ENCODE peak calls at places on chromosome 11, in four cellular contexts. One of them, this sample, is unnamed.

GRCh38 chr11:113546757-113547507 is 71.7 kb upstream of the DRD2 start:
- DNase-seq in HCT116: no peak
- DNase-seq in HepG2: no peak
- DNase-seq in K562: no peak
- DNase-seq in this sample: no peak

GRCh38 chr11:94728541-94728940 is 39.6 kb upstream of the AMOTL1 start:
- DNase-seq in HCT116: no peak
- DNase-seq in HepG2: no peak
- DNase-seq in K562: no peak
- DNase-seq in this sample: no peak

GRCh38 chr11:8261921-8262551 is 1.6 kb downstream of the LMO1 start:
- DNase-seq in HCT116: no peak
- DNase-seq in HepG2: no peak
- DNase-seq in K562: no peak
- DNase-seq in this sample: no peak

GRCh38 chr11:64883575-64883974 is 5.2 kb upstream of the EHD1 start:
- DNase-seq in HCT116: no peak
- DNase-seq in HepG2: no peak
- DNase-seq in K562: no peak
- DNase-seq in this sample: no peak

GRCh38 chr11:66710384-66710930 is 18.6 kb downstream of the SPTBN2 start:
- DNase-seq in HCT116: no peak
- DNase-seq in HepG2: no peak
- DNase-seq in K562: no peak
- DNase-seq in this sample: no peak

GRCh38 chr11:29554000-29554399 is 462.8 kb downstream of the KCNA4 start:
- DNase-seq in HCT116: no peak
- DNase-seq in HepG2: no peak
- DNase-seq in K562: no peak
- DNase-seq in this sample: no peak

GRCh38 chr11:78818201-78818600 is 243.5 kb upstream of the NARS2 start:
- DNase-seq in HCT116: no peak
- DNase-seq in HepG2: no peak
- DNase-seq in K562: no peak
- DNase-seq in this sample: no peak

GRCh38 chr11:127993788-127994187 is 593.6 kb downstream of the ETS1 start:
- DNase-seq in HCT116: no peak
- DNase-seq in HepG2: no peak
- DNase-seq in K562: no peak
- DNase-seq in this sample: peak

GRCh38 chr11:8593935-8594909 is at the start of gene STK33:
- DNase-seq in HCT116: peak
- DNase-seq in HepG2: peak
- DNase-seq in K562: peak
- DNase-seq in this sample: peak

GRCh38 chr11:78168539-78169477 is 19.6 kb downstream of the KCTD21 start:
- DNase-seq in HCT116: no peak
- DNase-seq in HepG2: peak
- DNase-seq in K562: no peak
- DNase-seq in this sample: no peak

GRCh38 chr11:27972432-27973170 is 135.4 kb downstream of the KIF18A start:
- DNase-seq in HCT116: no peak
- DNase-seq in HepG2: no peak
- DNase-seq in K562: no peak
- DNase-seq in this sample: no peak

GRCh38 chr11:69828971-69829344 is 9.7 kb upstream of the FGF3 start:
- DNase-seq in HCT116: no peak
- DNase-seq in HepG2: no peak
- DNase-seq in K562: no peak
- DNase-seq in this sample: no peak

GRCh38 chr11:27735281-27735680 is 35.0 kb upstream of the BDNF start:
- DNase-seq in HCT116: no peak
- DNase-seq in HepG2: no peak
- DNase-seq in K562: no peak
- DNase-seq in this sample: no peak

GRCh38 chr11:7595016-7595869 is 78.1 kb downstream of the CYB5R2 start:
- DNase-seq in HCT116: no peak
- DNase-seq in HepG2: no peak
- DNase-seq in K562: no peak
- DNase-seq in this sample: no peak

GRCh38 chr11:67665537-67666302 is 8.7 kb downstream of the ALDH3B2 start:
- DNase-seq in HCT116: no peak
- DNase-seq in HepG2: no peak
- DNase-seq in K562: peak
- DNase-seq in this sample: no peak

GRCh38 chr11:113446112-113446511 is 29.1 kb downstream of the DRD2 start:
- DNase-seq in HCT116: no peak
- DNase-seq in HepG2: no peak
- DNase-seq in K562: no peak
- DNase-seq in this sample: no peak

GRCh38 chr11:43316451-43316850 is 4.7 kb downstream of the API5 start:
- DNase-seq in HCT116: no peak
- DNase-seq in HepG2: no peak
- DNase-seq in K562: no peak
- DNase-seq in this sample: no peak

GRCh38 chr11:8095356-8095755 is 14.3 kb downstream of the TUB start:
- DNase-seq in HCT116: no peak
- DNase-seq in HepG2: no peak
- DNase-seq in K562: no peak
- DNase-seq in this sample: no peak

GRCh38 chr11:69108559-69108958 is 47.2 kb upstream of the SMIM38 start:
- DNase-seq in HCT116: no peak
- DNase-seq in HepG2: no peak
- DNase-seq in K562: no peak
- DNase-seq in this sample: no peak

GRCh38 chr11:39668640-39669039 is 1790.8 kb downstream of the LRRC4C start:
- DNase-seq in HCT116: no peak
- DNase-seq in HepG2: no peak
- DNase-seq in K562: no peak
- DNase-seq in this sample: no peak

GRCh38 chr11:119433369-119433749 is 10.4 kb upstream of the THY1 start:
- DNase-seq in HCT116: no peak
- DNase-seq in HepG2: no peak
- DNase-seq in K562: no peak
- DNase-seq in this sample: no peak

GRCh38 chr11:9838229-9838628 is 174.4 kb downstream of the SWAP70 start:
- DNase-seq in HCT116: no peak
- DNase-seq in HepG2: no peak
- DNase-seq in K562: no peak
- DNase-seq in this sample: no peak

GRCh38 chr11:87809256-87809655 is 366.0 kb downstream of the RAB38 start:
- DNase-seq in HCT116: no peak
- DNase-seq in HepG2: no peak
- DNase-seq in K562: no peak
- DNase-seq in this sample: no peak

GRCh38 chr11:4606231-4607015 is 1.6 kb downstream of the TRIM68 start:
- DNase-seq in HCT116: no peak
- DNase-seq in HepG2: no peak
- DNase-seq in K562: no peak
- DNase-seq in this sample: no peak

GRCh38 chr11:59135648-59136461 is 6.8 kb upstream of the FAM111A start:
- DNase-seq in HCT116: peak
- DNase-seq in HepG2: peak
- DNase-seq in K562: peak
- DNase-seq in this sample: peak

GRCh38 chr11:29214833-29215232 is 802.0 kb downstream of the KCNA4 start:
- DNase-seq in HCT116: no peak
- DNase-seq in HepG2: no peak
- DNase-seq in K562: no peak
- DNase-seq in this sample: no peak

GRCh38 chr11:45715398-45715797 is 50.0 kb upstream of the CHST1 start:
- DNase-seq in HCT116: no peak
- DNase-seq in HepG2: no peak
- DNase-seq in K562: no peak
- DNase-seq in this sample: no peak

GRCh38 chr11:119335091-119335654 is 846 bp downstream of the RNF26 start:
- DNase-seq in HCT116: no peak
- DNase-seq in HepG2: no peak
- DNase-seq in K562: no peak
- DNase-seq in this sample: no peak

GRCh38 chr11:111460752-111461305 is 51.4 kb downstream of the BTG4 start:
- DNase-seq in HCT116: no peak
- DNase-seq in HepG2: no peak
- DNase-seq in K562: no peak
- DNase-seq in this sample: no peak

GRCh38 chr11:70398834-70399680 is 728 bp downstream of the CTTN start:
- DNase-seq in HCT116: no peak
- DNase-seq in HepG2: no peak
- DNase-seq in K562: no peak
- DNase-seq in this sample: no peak

GRCh38 chr11:15972838-15973237 is 383.5 kb downstream of the SOX6 start:
- DNase-seq in HCT116: no peak
- DNase-seq in HepG2: no peak
- DNase-seq in K562: no peak
- DNase-seq in this sample: no peak
- TF ChIP-seq FOSL1 in HCT116: no peak
- TF ChIP-seq FOSL1 in HepG2: no peak
- TF ChIP-seq FOSL1 in K562: no peak
- TF ChIP-seq FOSL1 in this sample: no peak

GRCh38 chr11:89495951-89496350 is 4.8 kb upstream of the NOX4 start:
- DNase-seq in HCT116: no peak
- DNase-seq in HepG2: no peak
- DNase-seq in K562: no peak
- DNase-seq in this sample: no peak
- TF ChIP-seq FOSL1 in HCT116: no peak
- TF ChIP-seq FOSL1 in HepG2: no peak
- TF ChIP-seq FOSL1 in K562: no peak
- TF ChIP-seq FOSL1 in this sample: no peak

GRCh38 chr11:115422013-115422697 is 82.1 kb downstream of the CADM1 start:
- DNase-seq in HCT116: no peak
- DNase-seq in HepG2: no peak
- DNase-seq in K562: no peak
- DNase-seq in this sample: no peak
- TF ChIP-seq FOSL1 in HCT116: no peak
- TF ChIP-seq FOSL1 in HepG2: no peak
- TF ChIP-seq FOSL1 in K562: no peak
- TF ChIP-seq FOSL1 in this sample: no peak

GRCh38 chr11:130937051-130937450 is 20.8 kb upstream of the SNX19 start:
- DNase-seq in HCT116: no peak
- DNase-seq in HepG2: no peak
- DNase-seq in K562: no peak
- DNase-seq in this sample: no peak
- TF ChIP-seq FOSL1 in HCT116: no peak
- TF ChIP-seq FOSL1 in HepG2: no peak
- TF ChIP-seq FOSL1 in K562: no peak
- TF ChIP-seq FOSL1 in this sample: no peak

This sample was measured in H1.